ENCODE peak calls at places on chromosomes 11 and 22, in five cellular contexts. S is suprapubic skin, Q is sigmoid colon, Y is upper lobe of left lung, P is breast epithelium. F is an unnamed sample. For H3K4me1, the result is how much of the 10 kb centered on the place peaks cover.

GRCh38 chr11:11349870-11350325 is 3.2 kb downstream of the CSNK2A3 start:
- DNase-seq in S (no peak), P (no peak), Y (no peak), Q (no peak), F (no peak)

GRCh38 chr11:72562431-72562830 is 111.8 kb downstream of the PDE2A start:
- DNase-seq in S (no peak), Y (no peak), Q (no peak), P (no peak), F (no peak)

GRCh38 chr11:43904737-43905515 is 24.3 kb downstream of the ALKBH3 start:
- DNase-seq in Y (no peak), S (no peak), P (no peak), Q (no peak), F (no peak)

GRCh38 chr11:129768356-129768755 is 47.3 kb upstream of the TMEM45B start:
- DNase-seq in P (no peak), S (no peak), Y (no peak), Q (no peak), F (no peak)

GRCh38 chr11:74380746-74381439 is 17.3 kb downstream of the PGM2L1 start:
- DNase-seq in Q (no peak), P (peak), Y (peak), S (no peak), F (no peak)

GRCh38 chr22:23781533-23781932 is 5.2 kb upstream of the SMARCB1 start:
- DNase-seq in Y (no peak), Q (no peak), P (no peak), S (no peak), F (no peak)

GRCh38 chr22:49503896-49504521 is 323.7 kb downstream of the BRD1 start:
- DNase-seq in P (no peak), S (no peak), Q (no peak), Y (no peak), F (no peak)

GRCh38 chr11:57283231-57283990 is 41.3 kb downstream of the TNKS1BP1 start:
- DNase-seq in P (no peak), S (no peak), Q (no peak), Y (no peak), F (no peak)

GRCh38 chr22:38414009-38414395 is 41.0 kb downstream of the KCNJ4 start:
- DNase-seq in Y (peak), P (no peak), Q (peak), S (peak), F (no peak)

GRCh38 chr11:114179234-114179941 is 116.8 kb upstream of the NNMT start:
- DNase-seq in P (peak), Q (peak), S (no peak), Y (peak), F (no peak)

GRCh38 chr22:41681616-41682015 is 7.1 kb downstream of the SNU13 start:
- DNase-seq in Y (no peak), P (no peak), S (no peak), Q (peak), F (no peak)

GRCh38 chr11:78791964-78792363 is 217.3 kb upstream of the NARS2 start:
- DNase-seq in P (no peak), S (no peak), Y (no peak), Q (no peak), F (no peak)

GRCh38 chr22:48569476-48570233 is 1258.0 kb downstream of the BRD1 start:
- DNase-seq in Q (no peak), Y (no peak), P (no peak), S (no peak), F (no peak)

GRCh38 chr22:50218996-50219727 is 18.4 kb downstream of the SELENOO start:
- DNase-seq in Q (peak), Y (peak), S (peak), P (peak), F (no peak)

GRCh38 chr22:45127866-45128265 is 35.9 kb upstream of the NUP50 start:
- DNase-seq in S (no peak), Q (no peak), Y (no peak), P (no peak), F (no peak)

GRCh38 chr11:5736396-5736795 is at the start of gene OR56B1:
- DNase-seq in Y (no peak), P (no peak), S (no peak), Q (no peak), F (no peak)

GRCh38 chr22:31607696-31608095 is 54.3 kb downstream of the PISD start:
- DNase-seq in S (no peak), P (no peak), Y (no peak), Q (peak), F (no peak)

GRCh38 chr11:9313648-9314290 is 624 bp downstream of the TMEM41B start:
- DNase-seq in S (no peak), Q (peak), P (no peak), Y (no peak), F (no peak)

GRCh38 chr22:23106906-23107367 is 34.9 kb downstream of the RSPH14 start:
- DNase-seq in P (no peak), Y (no peak), S (no peak), Q (no peak), F (no peak)

DNA sequence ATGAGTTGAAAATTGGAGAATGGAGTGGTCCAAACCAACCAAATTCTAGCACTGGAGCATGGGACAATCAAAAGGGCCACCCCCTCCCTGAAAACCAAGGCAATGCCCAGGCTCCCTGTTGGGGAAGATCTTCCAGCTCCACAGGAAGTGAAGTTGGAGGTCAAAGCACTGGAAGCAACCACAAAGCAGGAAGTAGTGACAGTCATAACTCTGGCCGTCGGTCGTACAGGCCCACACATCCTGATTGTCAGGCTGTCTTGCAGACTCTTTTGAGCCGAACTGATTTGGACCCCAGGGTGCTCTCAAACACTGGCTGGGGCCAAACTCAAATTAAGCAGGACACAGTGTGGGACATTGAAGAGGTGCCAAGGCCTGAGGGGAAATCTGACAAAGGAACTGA is 80.5 kb upstream of the ADSL start:
- DNase-seq in P (no peak), S (no peak), Q (no peak), Y (peak), F (no peak)
- H3K4me1 ChIP-seq in P (under half), S (under half), Q (under half), Y (under half), F (under half)

DNA sequence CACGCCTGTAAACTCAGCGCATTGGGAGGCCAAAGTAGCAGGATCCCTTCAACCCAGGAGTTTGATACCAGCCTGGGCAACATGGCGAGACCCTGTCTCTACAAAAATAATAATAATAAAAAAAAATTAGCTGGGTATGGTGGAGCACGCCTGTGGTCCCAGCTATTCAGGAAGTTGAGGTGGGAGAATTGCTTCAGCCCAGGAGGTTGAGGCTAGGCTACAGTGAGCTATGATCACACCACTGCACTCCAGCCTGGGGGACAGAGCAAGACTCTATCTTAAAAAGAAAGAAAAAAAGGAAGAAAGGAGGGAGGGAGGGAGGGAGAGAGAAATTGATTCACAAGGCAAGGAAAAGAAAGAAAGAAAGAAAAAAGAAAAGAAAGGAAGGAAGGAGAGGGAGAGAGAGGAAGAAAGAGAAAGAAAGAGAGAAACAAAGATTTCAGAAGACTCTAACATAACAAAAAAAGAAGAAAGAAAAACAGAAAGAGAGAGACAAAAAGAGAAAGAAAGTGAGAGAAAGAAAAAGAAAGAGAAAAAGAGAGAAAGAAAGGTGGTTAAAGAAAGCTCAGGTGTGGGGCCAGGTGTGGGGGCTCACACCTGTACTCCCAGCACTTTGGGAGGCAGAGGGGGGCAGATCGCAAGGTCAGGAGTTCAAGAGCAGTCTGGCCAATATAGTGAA is 37.3 kb upstream of the MYH9 start:
- DNase-seq in Q (no peak), S (no peak), Y (no peak), P (no peak), F (no peak)
- TF ChIP-seq POLR2AphosphoS5 in Q (no peak), S (no peak), Y (no peak), P (no peak), F (no peak)

GRCh38 chr22:40221055-40221414 is 43.3 kb downstream of the TNRC6B start:
- DNase-seq in P (no peak), Y (no peak), S (no peak), Q (no peak), F (no peak)
- H3K4me1 ChIP-seq in P (under half), Y (under half), S (under half), Q (under half), F (half or more)

GRCh38 chr11:61071208-61071681 is 31.0 kb upstream of the CD5 start:
- DNase-seq in S (no peak), Y (no peak), P (no peak), Q (peak), F (no peak)
- TF ChIP-seq POLR2AphosphoS5 in S (no peak), Y (no peak), P (no peak), Q (no peak), F (no peak)

GRCh38 chr11:45925550-45925949 is 3.1 kb downstream of the LARGE2 start:
- DNase-seq in Q (no peak), P (no peak), S (no peak), Y (no peak), F (no peak)
- H3K4me1 ChIP-seq in Q (under half), P (under half), S (half or more), Y (under half), F (under half)

GRCh38 chr11:67286621-67287333 is 2.3 kb upstream of the ANKRD13D start:
- DNase-seq in P (no peak), Q (peak), Y (peak), S (no peak), F (no peak)
- TF ChIP-seq POLR2AphosphoS5 in P (no peak), Q (no peak), Y (no peak), S (no peak), F (peak)

GRCh38 chr11:14417975-14418374 is 59.0 kb upstream of the RRAS2 start:
- DNase-seq in Y (no peak), S (no peak), Q (no peak), P (no peak), F (no peak)

GRCh38 chr11:14420223-14420622 is 61.2 kb upstream of the RRAS2 start:
- DNase-seq in S (no peak), Y (no peak), Q (no peak), P (no peak), F (no peak)

GRCh38 chr11:14422052-14422813 is 63.2 kb upstream of the RRAS2 start:
- DNase-seq in Q (peak), P (peak), Y (peak), S (peak), F (peak)

GRCh38 chr11:14417186-14417585 is 58.2 kb upstream of the RRAS2 start:
- DNase-seq in S (no peak), Q (no peak), P (no peak), Y (no peak), F (peak)

GRCh38 chr11:14418801-14419417 is 59.9 kb upstream of the RRAS2 start:
- DNase-seq in P (no peak), Y (no peak), S (no peak), Q (no peak), F (peak)
- H3K4me1 ChIP-seq in P (under half), Y (under half), S (under half), Q (under half), F (under half)